ENCODE peak calls at places on chromosomes 3 and 15, in four cellular contexts. H is H1, Y is H9, W is mesenchymal stem cell. L is an unnamed sample. For H3K9me3, the result is how much of the 10 kb centered on the place peaks cover.

GRCh38 chr3:172034786-172035685 is 4.3 kb upstream of the FNDC3B start:
- DNase-seq in W (peak), H (no peak), Y (peak), L (no peak)

GRCh38 chr3:61371123-61371522 is 119.9 kb upstream of the FHIT start:
- DNase-seq in H (no peak), W (peak), Y (no peak), L (peak)

GRCh38 chr3:94928921-94929320 is 866.1 kb downstream of the NSUN3 start:
- DNase-seq in W (peak), Y (no peak), H (no peak), L (no peak)

GRCh38 chr3:117736851-117737250 is 1027.3 kb downstream of the TUSC7 start:
- DNase-seq in W (no peak), Y (no peak), H (no peak), L (no peak)

GRCh38 chr3:56467108-56467507 is 1.2 kb downstream of the ERC2 start:
- DNase-seq in Y (peak), H (peak), W (peak), L (peak)

GRCh38 chr3:111732248-111732879 is 126.7 kb upstream of the PHLDB2 start:
- DNase-seq in H (no peak), W (no peak), Y (no peak), L (no peak)

GRCh38 chr3:16609927-16610580 is 4.8 kb upstream of the DAZL start:
- DNase-seq in W (no peak), Y (no peak), H (no peak), L (no peak)

GRCh38 chr3:159854500-159855124 is 134.0 kb upstream of the IL12A start:
- DNase-seq in W (peak), Y (no peak), H (no peak), L (no peak)

GRCh38 chr3:64321747-64322146 is 96.5 kb upstream of the PRICKLE2 start:
- DNase-seq in W (peak), Y (peak), H (no peak), L (no peak)

GRCh38 chr3:33954956-33955355 is 156.5 kb downstream of the PDCD6IP start:
- DNase-seq in H (no peak), W (peak), Y (peak), L (no peak)

GRCh38 chr3:56725175-56725574 is 42.1 kb upstream of the TASOR start:
- DNase-seq in W (no peak), H (no peak), Y (no peak), L (no peak)

DNA sequence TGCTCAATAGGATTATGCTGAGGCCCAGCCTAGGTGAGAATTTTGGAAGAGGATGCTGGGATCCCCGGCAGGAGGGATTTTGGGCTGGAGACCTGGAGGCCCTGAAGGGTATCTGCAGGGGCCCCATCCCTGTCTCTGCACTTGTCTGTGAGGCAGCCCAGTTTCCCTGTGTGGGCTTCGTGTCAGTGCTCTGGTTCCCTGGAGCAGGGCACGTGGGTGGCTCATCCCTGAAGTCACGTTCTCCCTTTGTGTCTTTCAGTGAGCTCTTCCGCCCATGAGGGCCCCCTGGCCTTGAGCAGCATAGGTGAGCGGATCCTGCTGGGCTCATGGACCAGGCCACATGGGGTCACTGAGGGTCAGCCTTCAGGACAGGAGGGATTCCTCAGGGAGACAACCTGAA is 217.9 kb downstream of the SNRPN start:
- DNase-seq in H (no peak), W (no peak), Y (no peak), L (no peak)
- H3K9me3 ChIP-seq in H (half or more), W (under half), Y (half or more), L (under half)

GRCh38 chr3:55270976-55271375 is 216.1 kb downstream of the WNT5A start:
- DNase-seq in W (peak), Y (no peak), H (no peak), L (no peak)
- H2BK120ac ChIP-seq in W (no peak), Y (no peak), H (no peak), L (no peak)

DNA sequence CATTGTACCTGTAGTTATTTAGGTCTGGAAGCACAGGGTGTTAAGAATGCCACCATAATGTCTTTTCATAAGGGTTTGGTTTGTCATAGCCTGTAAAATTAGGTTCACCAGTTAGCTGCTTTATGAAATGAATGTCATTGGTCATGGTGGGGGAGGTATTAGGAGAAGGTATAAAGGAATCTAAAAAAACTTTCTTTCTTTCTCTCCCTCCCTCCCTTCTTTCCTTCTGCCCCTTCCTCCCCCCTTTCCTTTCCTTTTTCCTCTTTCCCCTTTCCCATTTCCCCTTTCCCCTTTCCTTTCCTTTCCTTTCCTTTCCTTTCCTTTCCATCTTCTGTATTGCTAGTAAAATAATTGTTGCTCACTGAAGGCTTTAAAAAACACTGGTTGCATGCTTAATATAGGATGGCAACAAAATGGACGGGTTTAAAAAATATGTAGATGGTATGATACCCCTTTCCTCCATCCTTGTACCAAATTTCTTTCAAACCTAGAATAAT is 9.6 kb downstream of the ATP2C1 start:
- DNase-seq in W (no peak), H (no peak), Y (no peak), L (no peak)
- H2BK12ac ChIP-seq in W (no peak), H (no peak), Y (no peak), L (no peak)

GRCh38 chr15:95121191-95121590 is 889.8 kb downstream of the MCTP2 start:
- DNase-seq in W (no peak), Y (no peak), H (no peak), L (no peak)
- H3K9me3 ChIP-seq in W (under half), Y (under half), H (under half), L (under half)

L was measured in neuronal stem cell.